ENCODE peak calls at places on chromosome 11, in ten cellular contexts. T, I, U, W, L, Y, G, V, D and F are unnamed samples.

GRCh38 chr11:95788921-95789505 is 569 bp downstream of the FAM76B start:
- DNase-seq in U (peak; percentile 7), I (no peak), L (no peak), G (no peak), V (no peak), Y (peak; percentile 13), T (no peak), D (peak; percentile 26), W (peak; percentile 29), F (peak; percentile 54)

GRCh38 chr11:67371199-67371548 is 2.2 kb downstream of the CLCF1 start:
- DNase-seq in V (no peak), T (no peak), I (no peak), L (no peak), Y (no peak), U (no peak), W (no peak), D (no peak), G (no peak), F (no peak)

GRCh38 chr11:69076129-69076791 is 27.5 kb downstream of the TPCN2 start:
- DNase-seq in D (no peak), U (no peak), I (no peak), G (no peak), L (no peak), V (no peak), W (no peak), Y (peak; percentile 5), T (no peak), F (no peak)

GRCh38 chr11:64250406-64250874 is 890 bp upstream of the PLCB3 start:
- DNase-seq in T (no peak), U (no peak), W (no peak), L (no peak), V (no peak), I (no peak), G (no peak), D (no peak), Y (no peak), F (no peak)

GRCh38 chr11:47372422-47372821 is 5.9 kb downstream of the SPI1 start:
- DNase-seq in Y (no peak), W (no peak), D (no peak), L (no peak), G (no peak), T (no peak), I (no peak), U (no peak), V (no peak), F (no peak)

GRCh38 chr11:12724301-12725046 is 50.3 kb downstream of the TEAD1 start:
- DNase-seq in T (peak; percentile 70), W (peak; percentile 79), L (peak; percentile 82), G (peak; percentile 3), D (no peak), V (peak; percentile 78), Y (peak; percentile 92), U (no peak), I (peak; percentile 84), F (no peak)

GRCh38 chr11:79441159-79441875 is 487 bp upstream of the TENM4 start:
- DNase-seq in Y (no peak), W (no peak), V (no peak), I (no peak), D (no peak), L (no peak), G (no peak), U (no peak), T (no peak), F (peak; percentile 9)

GRCh38 chr11:129803533-129803932 is 12.1 kb upstream of the TMEM45B start:
- DNase-seq in G (no peak), I (no peak), U (no peak), T (no peak), V (no peak), D (no peak), L (no peak), Y (peak; percentile 68), W (no peak), F (no peak)

GRCh38 chr11:8098879-8099278 is 17.9 kb downstream of the TUB start:
- DNase-seq in U (no peak), L (no peak), Y (no peak), W (no peak), V (no peak), D (no peak), G (no peak), T (no peak), I (no peak), F (no peak)

GRCh38 chr11:23124249-23124648 is 264.0 kb upstream of the CCDC179 start:
- DNase-seq in W (no peak), U (no peak), D (no peak), G (no peak), V (no peak), Y (no peak), I (no peak), T (no peak), L (no peak), F (no peak)

GRCh38 chr11:103380031-103380430 is 270.8 kb downstream of the DYNC2H1 start:
- DNase-seq in W (no peak), Y (no peak), D (no peak), U (no peak), T (no peak), V (no peak), I (no peak), L (no peak), G (no peak), F (no peak)

GRCh38 chr11:131689049-131689925 is 318.9 kb downstream of the NTM start:
- DNase-seq in U (no peak), W (no peak), I (no peak), G (no peak), V (no peak), Y (no peak), L (no peak), T (no peak), D (no peak), F (no peak)

GRCh38 chr11:83441171-83441570 is 155.0 kb upstream of the CCDC90B start:
- DNase-seq in Y (no peak), W (no peak), V (no peak), D (no peak), G (no peak), U (no peak), T (no peak), I (no peak), L (no peak), F (no peak)

GRCh38 chr11:46210133-46210636 is 67.3 kb upstream of the CREB3L1 start:
- DNase-seq in Y (no peak), V (no peak), G (no peak), U (no peak), T (no peak), L (no peak), I (no peak), W (no peak), D (no peak), F (no peak)

GRCh38 chr11:32374261-32374711 is 61.1 kb downstream of the WT1 start:
- DNase-seq in D (peak; percentile 39), T (no peak), V (peak; percentile 13), U (no peak), W (no peak), Y (peak; percentile 15), L (no peak), I (peak; percentile 50), G (no peak), F (peak; percentile 33)

GRCh38 chr11:65170058-65170534 is at the start of gene SPDYC:
- DNase-seq in V (no peak), T (no peak), G (no peak), D (no peak), W (no peak), I (no peak), L (no peak), U (no peak), Y (no peak), F (no peak)

GRCh38 chr11:134999490-135000066 is 587.5 kb upstream of the B3GAT1 start:
- DNase-seq in L (no peak), U (no peak), I (no peak), G (no peak), W (no peak), D (no peak), Y (no peak), V (no peak), T (no peak), F (no peak)

GRCh38 chr11:46352063-46352841 is 5.0 kb downstream of the DGKZ start:
- DNase-seq in G (no peak), T (peak; percentile 60), L (no peak), W (no peak), Y (no peak), D (peak; percentile 84), U (peak; percentile 74), I (no peak), V (no peak), F (no peak)

GRCh38 chr11:117458275-117459120 is 130.8 kb downstream of the CEP164 start:
- DNase-seq in G (no peak), W (no peak), I (no peak), L (peak; percentile 4), U (no peak), Y (no peak), D (peak; percentile 20), T (no peak), V (no peak), F (no peak)

GRCh38 chr11:8224161-8224591 is 39.5 kb downstream of the LMO1 start:
- DNase-seq in I (no peak), V (no peak), D (no peak), G (no peak), T (no peak), Y (no peak), L (no peak), U (no peak), W (no peak), F (no peak)

GRCh38 chr11:121366038-121366437 is 73.5 kb downstream of the SC5D start:
- DNase-seq in Y (no peak), I (no peak), D (no peak), V (no peak), T (no peak), G (no peak), L (no peak), U (no peak), W (no peak), F (no peak)

GRCh38 chr11:118156531-118157185 is 4.0 kb upstream of the SCN4B start:
- DNase-seq in V (no peak), G (no peak), Y (no peak), I (no peak), D (peak; percentile 39), T (no peak), L (no peak), W (no peak), U (peak; percentile 12), F (no peak)

GRCh38 chr11:10401275-10401674 is 53.8 kb upstream of the AMPD3 start:
- DNase-seq in L (no peak), V (no peak), D (no peak), Y (no peak), I (no peak), G (no peak), W (no peak), T (peak; percentile 62), U (no peak), F (no peak)

GRCh38 chr11:72237112-72237931 is 6.7 kb downstream of the PHOX2A start:
- DNase-seq in L (no peak), U (no peak), T (no peak), D (no peak), I (no peak), V (no peak), W (no peak), G (no peak), Y (no peak), F (no peak)

GRCh38 chr11:58625086-58625485 is 2.6 kb downstream of the CNTF start:
- DNase-seq in V (no peak), L (no peak), I (no peak), Y (no peak), U (no peak), W (no peak), G (no peak), D (no peak), T (no peak), F (no peak)

GRCh38 chr11:60910711-60911366 is 3.1 kb upstream of the TMEM109 start:
- DNase-seq in D (no peak), G (no peak), U (no peak), V (no peak), L (no peak), T (no peak), W (no peak), I (no peak), Y (no peak), F (no peak)

GRCh38 chr11:120167659-120168058 is 29.7 kb upstream of the TRIM29 start:
- DNase-seq in D (no peak), W (no peak), U (no peak), V (no peak), T (no peak), I (no peak), Y (no peak), L (no peak), G (no peak), F (no peak)

GRCh38 chr11:68412593-68413475 is 47.7 kb upstream of the PPP6R3 start:
- DNase-seq in W (no peak), T (peak; percentile 56), G (no peak), U (no peak), L (no peak), D (no peak), I (no peak), Y (no peak), V (no peak), F (no peak)